ENCODE peak calls at places on chromosomes 6 and 20, in nine cellular contexts. D is cardiac muscle cell; U is IMR-90; S is CD8-positive, alpha-beta memory T cell; V is skeletal muscle cell; M is Peyer's patch; T is upper lobe of right lung; B is tibial nerve; W is choroid plexus epithelial cell. Y is an unnamed sample.

GRCh38 chr6:151089916-151090443 is 149.8 kb upstream of the AKAP12 start:
- DNase-seq in S (no peak), U (no peak), T (no peak), D (no peak), W (no peak), M (no peak), V (no peak), B (no peak), Y (no peak)

GRCh38 chr20:36344517-36345132 is 38.5 kb downstream of the DLGAP4 start:
- DNase-seq in M (no peak), D (peak; percentile 93), V (peak; percentile 7), S (no peak), U (peak; percentile 42), T (no peak), W (peak; percentile 63), B (peak; percentile 21), Y (peak; percentile 43)

GRCh38 chr6:51314965-51315364 is 496.3 kb downstream of the TFAP2B start:
- DNase-seq in S (no peak), T (no peak), B (no peak), W (no peak), M (no peak), D (no peak), U (no peak), V (no peak), Y (no peak)

GRCh38 chr6:168961257-168961656 is 292.4 kb downstream of the THBS2 start:
- DNase-seq in V (no peak), S (no peak), W (no peak), T (no peak), B (no peak), M (no peak), U (no peak), D (no peak), Y (no peak)

GRCh38 chr6:21754891-21755290 is 161.3 kb downstream of the SOX4 start:
- DNase-seq in M (no peak), U (peak; percentile 71), B (no peak), V (peak; percentile 58), D (no peak), S (no peak), T (no peak), W (peak; percentile 88), Y (no peak)

GRCh38 chr6:78851156-78851555 is 16.2 kb upstream of the IRAK1BP1 start:
- DNase-seq in B (no peak), S (no peak), M (no peak), U (no peak), W (no peak), V (no peak), D (no peak), T (no peak), Y (no peak)

GRCh38 chr20:60976139-60976538 is 275.9 kb upstream of the CDH4 start:
- DNase-seq in B (no peak), D (no peak), W (no peak), S (no peak), M (no peak), U (no peak), T (no peak), V (no peak), Y (no peak)

GRCh38 chr6:41683460-41684310 is 45.4 kb downstream of the MDFI start:
- DNase-seq in T (peak; percentile 92), V (no peak), D (peak; percentile 87), S (peak; percentile 81), W (peak; percentile 75), U (peak; percentile 51), M (peak; percentile 89), B (peak; percentile 69), Y (peak; percentile 97)

GRCh38 chr6:163935158-163935762 is 520.7 kb downstream of the QKI start:
- DNase-seq in V (no peak), T (no peak), U (peak; percentile 4), S (no peak), W (peak; percentile 67), D (no peak), M (no peak), B (no peak), Y (peak; percentile 84)

GRCh38 chr6:136405410-136406029 is 115.9 kb upstream of the BCLAF1 start:
- DNase-seq in U (no peak), V (peak; percentile 9), B (no peak), T (peak; percentile 65), W (peak; percentile 13), D (no peak), M (no peak), S (no peak), Y (no peak)

GRCh38 chr6:16129623-16130243 is 847 bp downstream of the MYLIP start:
- DNase-seq in M (peak; percentile 66), B (no peak), U (peak; percentile 5), D (peak; percentile 30), T (peak; percentile 79), W (peak; percentile 25), V (no peak), S (no peak), Y (no peak)

GRCh38 chr6:107718341-107718740 is 105.8 kb downstream of the SCML4 start:
- DNase-seq in M (no peak), W (no peak), U (no peak), B (no peak), T (no peak), D (no peak), S (no peak), V (no peak), Y (no peak)

GRCh38 chr6:97053643-97054411 is 129.3 kb downstream of the KLHL32 start:
- DNase-seq in B (no peak), V (no peak), M (no peak), W (peak; percentile 62), T (no peak), S (no peak), U (peak; percentile 34), D (peak; percentile 21), Y (no peak)

GRCh38 chr20:58900292-58900931 is 47.9 kb downstream of the GNAS start:
- DNase-seq in M (no peak), S (no peak), B (no peak), W (no peak), V (no peak), U (no peak), D (no peak), T (no peak), Y (no peak)

GRCh38 chr6:16544006-16544405 is 217.3 kb downstream of the ATXN1 start:
- DNase-seq in M (no peak), S (no peak), V (peak; percentile 31), U (peak; percentile 25), B (no peak), W (peak; percentile 52), D (peak; percentile 69), T (no peak), Y (no peak)

GRCh38 chr6:2877057-2877882 is 25.8 kb downstream of the SERPINB9 start:
- DNase-seq in M (no peak), D (no peak), U (peak; percentile 57), T (no peak), V (peak; percentile 61), B (no peak), S (no peak), W (peak; percentile 48), Y (no peak)

GRCh38 chr6:128882560-128882959 is 378 bp upstream of the LAMA2 start:
- DNase-seq in W (peak; percentile 33), U (peak; percentile 2), M (no peak), T (no peak), D (peak; percentile 11), B (no peak), V (no peak), S (no peak), Y (no peak)
- H3K4me3 ChIP-seq in W (peak overlapping the region; percentile 85), U (peak overlapping the region; percentile 51), M (no peak overlapping the region), T (peak overlapping the region; percentile 52), D (peak overlapping the region; percentile 50), B (peak overlapping the region; percentile 75), V (peak overlapping the region; percentile 57), S (no peak overlapping the region), Y (no peak overlapping the region)

GRCh38 chr6:39118921-39119320 is 3.9 kb upstream of the SAYSD1 start:
- DNase-seq in D (no peak), B (no peak), U (no peak), V (no peak), W (no peak), S (no peak), T (no peak), M (no peak), Y (no peak)

GRCh38 chr6:39114395-39114706 is 635 bp downstream of the SAYSD1 start:
- DNase-seq in D (no peak), S (no peak), M (no peak), W (no peak), U (no peak), T (no peak), V (no peak), B (no peak), Y (no peak)

GRCh38 chr6:39111280-39111679 is 3.7 kb downstream of the SAYSD1 start:
- DNase-seq in W (no peak), V (no peak), T (no peak), U (no peak), D (no peak), S (no peak), B (no peak), M (no peak), Y (no peak)

GRCh38 chr6:39114707-39115599 is at the start of gene SAYSD1:
- DNase-seq in V (peak; percentile 62), S (peak; percentile 94), W (peak; percentile 94), D (peak; percentile 97), M (peak; percentile 97), T (peak; percentile 97), B (peak; percentile 76), U (peak; percentile 88), Y (peak; percentile 99)

GRCh38 chr6:39113788-39114187 is 1.2 kb downstream of the SAYSD1 start:
- DNase-seq in U (no peak), B (no peak), D (no peak), W (no peak), M (no peak), T (no peak), V (no peak), S (no peak), Y (no peak)
- H3K4me3 ChIP-seq in U (no peak overlapping the region), B (peak overlapping the region; percentile 54), D (peak overlapping the region; percentile 55), W (no peak overlapping the region), M (peak overlapping the region; percentile 73), T (peak overlapping the region; percentile 76), V (no peak overlapping the region), S (peak overlapping the region; percentile 71), Y (peak overlapping the region; percentile 60)

GRCh38 chr6:75397806-75398465 is 95.7 kb downstream of the FILIP1 start:
- DNase-seq in B (no peak), S (no peak), V (no peak), T (no peak), W (peak; percentile 38), M (no peak), D (no peak), U (peak; percentile 62), Y (no peak)

GRCh38 chr6:75396005-75396800 is 97.4 kb downstream of the FILIP1 start:
- DNase-seq in T (no peak), U (no peak), B (no peak), W (peak; percentile 82), D (no peak), V (no peak), S (no peak), M (no peak), Y (no peak)

DNA sequence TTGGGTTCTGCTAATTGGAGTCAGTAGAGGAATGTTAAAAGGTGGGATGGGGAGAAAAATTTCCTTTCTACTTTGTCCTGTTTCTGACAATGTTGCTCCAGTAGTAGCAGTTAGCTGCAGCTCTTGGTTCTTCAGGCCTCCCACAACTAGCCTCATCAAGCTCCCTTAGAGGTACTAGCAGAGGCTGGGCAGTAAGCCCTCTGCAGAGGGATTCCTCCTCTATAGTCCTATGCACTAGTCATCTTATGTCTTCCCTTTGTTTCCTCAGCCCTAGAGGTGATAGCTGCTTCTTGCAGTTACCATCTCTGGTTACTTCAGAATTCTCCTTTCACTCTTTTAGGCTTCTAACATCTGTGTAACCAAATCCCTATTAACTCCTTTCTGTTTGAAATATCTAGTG is 99.8 kb downstream of the FILIP1 start:
- DNase-seq in W (no peak), M (no peak), U (no peak), S (no peak), V (no peak), D (no peak), B (no peak), T (no peak), Y (no peak)
- H3K4me3 ChIP-seq in W (no peak overlapping the region), M (no peak overlapping the region), U (no peak overlapping the region), S (no peak overlapping the region), V (no peak overlapping the region), D (no peak overlapping the region), B (no peak overlapping the region), T (no peak overlapping the region), Y (no peak overlapping the region)

GRCh38 chr20:48787861-48788375 is 39.9 kb downstream of the PREX1 start:
- DNase-seq in S (peak; percentile 18), V (peak; percentile 71), T (peak; percentile 38), D (no peak), B (peak; percentile 38), M (no peak), W (peak; percentile 76), U (peak; percentile 47), Y (peak; percentile 42)
- H3K4me3 ChIP-seq in S (no peak overlapping the region), V (no peak overlapping the region), T (no peak overlapping the region), D (no peak overlapping the region), B (no peak overlapping the region), M (no peak overlapping the region), W (no peak overlapping the region), U (no peak overlapping the region), Y (no peak overlapping the region)

Y was measured in spleen.